ENCODE peak calls at places on chromosomes 4 and X, in six cellular contexts. One of them, this sample, is unnamed.

GRCh38 chrX:23511783-23512182 is 155.5 kb upstream of the PRDX4 start:
- DNase-seq in mesenchymal stem cell: no peak
- DNase-seq in mesendoderm: no peak
- DNase-seq in H1: no peak
- DNase-seq in neuronal stem cell: no peak
- DNase-seq in H9: no peak
- DNase-seq in this sample: no peak

GRCh38 chr4:166324321-166324720 is 451.3 kb downstream of the TLL1 start:
- DNase-seq in H9: peak; percentile 42
- DNase-seq in mesenchymal stem cell: peak; percentile 27
- DNase-seq in H1: peak; percentile 63
- DNase-seq in neuronal stem cell: peak; percentile 5
- DNase-seq in mesendoderm: peak; percentile 67
- DNase-seq in this sample: no peak

GRCh38 chrX:19725545-19726102 is 161.8 kb downstream of the SH3KBP1 start:
- DNase-seq in H1: no peak
- DNase-seq in neuronal stem cell: no peak
- DNase-seq in mesenchymal stem cell: peak; percentile 78
- DNase-seq in mesendoderm: no peak
- DNase-seq in H9: no peak
- DNase-seq in this sample: peak; percentile 12

GRCh38 chr4:41506071-41506470 is 31.9 kb upstream of the LIMCH1 start:
- DNase-seq in mesenchymal stem cell: peak; percentile 24
- DNase-seq in neuronal stem cell: no peak
- DNase-seq in H1: no peak
- DNase-seq in mesendoderm: peak; percentile 38
- DNase-seq in H9: no peak
- DNase-seq in this sample: peak; percentile 13

GRCh38 chr4:7337196-7338058 is 97.3 kb downstream of the PSAPL1 start:
- DNase-seq in neuronal stem cell: no peak
- DNase-seq in H9: no peak
- DNase-seq in mesendoderm: no peak
- DNase-seq in H1: no peak
- DNase-seq in mesenchymal stem cell: no peak
- DNase-seq in this sample: no peak

GRCh38 chr4:38856524-38857337 is at the start of gene TLR6:
- DNase-seq in H1: peak; percentile 63
- DNase-seq in mesenchymal stem cell: peak; percentile 73
- DNase-seq in neuronal stem cell: peak; percentile 29
- DNase-seq in H9: peak; percentile 41
- DNase-seq in mesendoderm: peak; percentile 84
- DNase-seq in this sample: peak; percentile 68

GRCh38 chr4:48271048-48271452 is 1.4 kb upstream of the TEC start:
- DNase-seq in H9: no peak
- DNase-seq in H1: no peak
- DNase-seq in mesenchymal stem cell: no peak
- DNase-seq in mesendoderm: peak; percentile 8
- DNase-seq in neuronal stem cell: no peak
- DNase-seq in this sample: no peak

GRCh38 chr4:106039796-106040195 is 144.5 kb downstream of the NPNT start:
- DNase-seq in mesendoderm: no peak
- DNase-seq in H9: no peak
- DNase-seq in mesenchymal stem cell: no peak
- DNase-seq in neuronal stem cell: no peak
- DNase-seq in H1: no peak
- DNase-seq in this sample: peak; percentile 13

GRCh38 chr4:91427171-91427570 is 876.6 kb upstream of the GRID2 start:
- DNase-seq in H1: no peak
- DNase-seq in mesendoderm: no peak
- DNase-seq in neuronal stem cell: no peak
- DNase-seq in H9: no peak
- DNase-seq in mesenchymal stem cell: no peak
- DNase-seq in this sample: no peak

GRCh38 chrX:34631826-34632225 is 25.3 kb downstream of the TMEM47 start:
- DNase-seq in mesendoderm: no peak
- DNase-seq in neuronal stem cell: no peak
- DNase-seq in mesenchymal stem cell: no peak
- DNase-seq in H1: no peak
- DNase-seq in H9: no peak
- DNase-seq in this sample: peak; percentile 30

DNA sequence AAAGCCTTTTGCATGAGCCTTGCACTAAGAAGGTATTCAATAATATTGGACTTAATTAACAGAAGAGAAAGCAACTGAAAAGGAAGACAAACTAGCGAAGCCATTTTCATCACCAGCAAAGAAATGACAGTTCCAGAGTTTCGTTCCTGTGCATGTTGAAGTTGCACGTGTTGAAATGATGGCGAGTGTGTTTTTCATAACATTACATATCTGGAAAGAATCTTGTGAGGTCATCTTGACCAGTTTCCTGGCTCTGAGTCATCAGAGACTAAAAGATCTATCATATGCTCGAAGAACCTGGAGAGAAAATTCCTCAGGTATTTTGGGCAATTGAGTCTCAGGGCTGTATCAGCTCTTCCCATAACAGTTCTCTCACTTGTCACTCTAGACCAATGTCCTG is 106.2 kb upstream of the MAML3 start:
- DNase-seq in mesendoderm: no peak
- DNase-seq in H1: no peak
- DNase-seq in H9: no peak
- DNase-seq in mesenchymal stem cell: peak; percentile 80
- DNase-seq in neuronal stem cell: no peak
- DNase-seq in this sample: peak; percentile 94
- H2BK5ac ChIP-seq in mesendoderm: no peak overlapping the region
- H2BK5ac ChIP-seq in H1: no peak overlapping the region
- H2BK5ac ChIP-seq in H9: no peak overlapping the region
- H2BK5ac ChIP-seq in mesenchymal stem cell: no peak overlapping the region
- H2BK5ac ChIP-seq in neuronal stem cell: no peak overlapping the region
- H2BK5ac ChIP-seq in this sample: peak overlapping the region; percentile 68

GRCh38 chrX:136204571-136204970 is 46.6 kb downstream of the MAP7D3 start:
- DNase-seq in neuronal stem cell: no peak
- DNase-seq in H9: peak; percentile 38
- DNase-seq in H1: no peak
- DNase-seq in mesendoderm: peak; percentile 64
- DNase-seq in mesenchymal stem cell: peak; percentile 90
- DNase-seq in this sample: peak; percentile 57
- H2BK5ac ChIP-seq in neuronal stem cell: no peak overlapping the region
- H2BK5ac ChIP-seq in H9: no peak overlapping the region
- H2BK5ac ChIP-seq in H1: no peak overlapping the region
- H2BK5ac ChIP-seq in mesendoderm: no peak overlapping the region
- H2BK5ac ChIP-seq in mesenchymal stem cell: no peak overlapping the region
- H2BK5ac ChIP-seq in this sample: no peak overlapping the region

GRCh38 chr4:128286474-128287158 is 997 bp downstream of the PGRMC2 start:
- DNase-seq in H1: no peak
- DNase-seq in neuronal stem cell: peak; percentile 15
- DNase-seq in mesendoderm: peak; percentile 61
- DNase-seq in mesenchymal stem cell: peak; percentile 65
- DNase-seq in H9: no peak
- DNase-seq in this sample: peak; percentile 61
- H2BK5ac ChIP-seq in H1: no peak overlapping the region
- H2BK5ac ChIP-seq in neuronal stem cell: peak overlapping the region; percentile 72
- H2BK5ac ChIP-seq in mesendoderm: no peak overlapping the region
- H2BK5ac ChIP-seq in mesenchymal stem cell: peak overlapping the region; percentile 77
- H2BK5ac ChIP-seq in H9: no peak overlapping the region
- H2BK5ac ChIP-seq in this sample: peak overlapping the region; percentile 89

GRCh38 chr4:173525118-173526033 is 4.7 kb downstream of the HAND2 start:
- DNase-seq in H1: peak; percentile 71
- DNase-seq in mesendoderm: peak; percentile 55
- DNase-seq in H9: peak; percentile 50
- DNase-seq in neuronal stem cell: no peak
- DNase-seq in mesenchymal stem cell: peak; percentile 80
- DNase-seq in this sample: no peak
- H2BK5ac ChIP-seq in H1: no peak overlapping the region
- H2BK5ac ChIP-seq in mesendoderm: no peak overlapping the region
- H2BK5ac ChIP-seq in H9: no peak overlapping the region
- H2BK5ac ChIP-seq in neuronal stem cell: no peak overlapping the region
- H2BK5ac ChIP-seq in mesenchymal stem cell: no peak overlapping the region
- H2BK5ac ChIP-seq in this sample: no peak overlapping the region